ENCODE peak calls at places on chromosome 16, in seven cellular contexts. One of them, this sample, is unnamed.

GRCh38 chr16:27628216-27628945 is 78.4 kb downstream of the KATNIP start:
- DNase-seq in RPMI8226: no peak
- DNase-seq in stimulated activated CD8-positive, alpha-beta memory T cell treated with anti-CD3 and anti-CD28 coated beads, Interleukin-2, amount 100 ng/mL, for 48 hours: no peak
- DNase-seq in Karpas-422: no peak
- DNase-seq in CD8-positive, alpha-beta T cell: no peak
- DNase-seq in progenitor cell of endocrine pancreas: no peak
- DNase-seq in mammary epithelial cell: no peak
- DNase-seq in this sample: no peak

GRCh38 chr16:5065813-5066212 is at the start of gene C16orf89:
- DNase-seq in RPMI8226: no peak
- DNase-seq in stimulated activated CD8-positive, alpha-beta memory T cell treated with anti-CD3 and anti-CD28 coated beads, Interleukin-2, amount 100 ng/mL, for 48 hours: no peak
- DNase-seq in Karpas-422: no peak
- DNase-seq in CD8-positive, alpha-beta T cell: no peak
- DNase-seq in progenitor cell of endocrine pancreas: no peak
- DNase-seq in mammary epithelial cell: no peak
- DNase-seq in this sample: no peak

GRCh38 chr16:75288181-75288580 is 36.8 kb upstream of the BCAR1 start:
- DNase-seq in RPMI8226: no peak
- DNase-seq in stimulated activated CD8-positive, alpha-beta memory T cell treated with anti-CD3 and anti-CD28 coated beads, Interleukin-2, amount 100 ng/mL, for 48 hours: no peak
- DNase-seq in Karpas-422: no peak
- DNase-seq in CD8-positive, alpha-beta T cell: no peak
- DNase-seq in progenitor cell of endocrine pancreas: no peak
- DNase-seq in mammary epithelial cell: no peak
- DNase-seq in this sample: no peak

GRCh38 chr16:69110406-69110805 is 5.0 kb downstream of the HAS3 start:
- DNase-seq in RPMI8226: no peak
- DNase-seq in stimulated activated CD8-positive, alpha-beta memory T cell treated with anti-CD3 and anti-CD28 coated beads, Interleukin-2, amount 100 ng/mL, for 48 hours: no peak
- DNase-seq in Karpas-422: no peak
- DNase-seq in CD8-positive, alpha-beta T cell: no peak
- DNase-seq in progenitor cell of endocrine pancreas: no peak
- DNase-seq in mammary epithelial cell: no peak
- DNase-seq in this sample: no peak

GRCh38 chr16:17348826-17349225 is 121.9 kb downstream of the XYLT1 start:
- DNase-seq in RPMI8226: no peak
- DNase-seq in stimulated activated CD8-positive, alpha-beta memory T cell treated with anti-CD3 and anti-CD28 coated beads, Interleukin-2, amount 100 ng/mL, for 48 hours: no peak
- DNase-seq in Karpas-422: no peak
- DNase-seq in CD8-positive, alpha-beta T cell: no peak
- DNase-seq in progenitor cell of endocrine pancreas: no peak
- DNase-seq in mammary epithelial cell: no peak
- DNase-seq in this sample: no peak

GRCh38 chr16:88387941-88388627 is 5.3 kb downstream of the ZNF469 start:
- DNase-seq in RPMI8226: no peak
- DNase-seq in stimulated activated CD8-positive, alpha-beta memory T cell treated with anti-CD3 and anti-CD28 coated beads, Interleukin-2, amount 100 ng/mL, for 48 hours: no peak
- DNase-seq in Karpas-422: no peak
- DNase-seq in CD8-positive, alpha-beta T cell: no peak
- DNase-seq in progenitor cell of endocrine pancreas: no peak
- DNase-seq in mammary epithelial cell: peak; percentile 32
- DNase-seq in this sample: no peak

GRCh38 chr16:3029499-3030127 is 5.8 kb downstream of the THOC6 start:
- DNase-seq in RPMI8226: peak; percentile 74
- DNase-seq in stimulated activated CD8-positive, alpha-beta memory T cell treated with anti-CD3 and anti-CD28 coated beads, Interleukin-2, amount 100 ng/mL, for 48 hours: no peak
- DNase-seq in Karpas-422: no peak
- DNase-seq in CD8-positive, alpha-beta T cell: peak; percentile 26
- DNase-seq in progenitor cell of endocrine pancreas: no peak
- DNase-seq in mammary epithelial cell: no peak
- DNase-seq in this sample: no peak

GRCh38 chr16:47578573-47578972 is 117.4 kb downstream of the PHKB start:
- DNase-seq in RPMI8226: no peak
- DNase-seq in stimulated activated CD8-positive, alpha-beta memory T cell treated with anti-CD3 and anti-CD28 coated beads, Interleukin-2, amount 100 ng/mL, for 48 hours: no peak
- DNase-seq in Karpas-422: no peak
- DNase-seq in CD8-positive, alpha-beta T cell: no peak
- DNase-seq in progenitor cell of endocrine pancreas: no peak
- DNase-seq in mammary epithelial cell: peak; percentile 74
- DNase-seq in this sample: peak; percentile 62

GRCh38 chr16:12271006-12271405 is 294.5 kb downstream of the SNX29 start:
- DNase-seq in RPMI8226: no peak
- DNase-seq in stimulated activated CD8-positive, alpha-beta memory T cell treated with anti-CD3 and anti-CD28 coated beads, Interleukin-2, amount 100 ng/mL, for 48 hours: no peak
- DNase-seq in Karpas-422: peak; percentile 47
- DNase-seq in CD8-positive, alpha-beta T cell: no peak
- DNase-seq in progenitor cell of endocrine pancreas: no peak
- DNase-seq in mammary epithelial cell: peak; percentile 19
- DNase-seq in this sample: no peak

GRCh38 chr16:56226840-56227525 is 35.7 kb downstream of the GNAO1 start:
- DNase-seq in RPMI8226: no peak
- DNase-seq in stimulated activated CD8-positive, alpha-beta memory T cell treated with anti-CD3 and anti-CD28 coated beads, Interleukin-2, amount 100 ng/mL, for 48 hours: no peak
- DNase-seq in Karpas-422: no peak
- DNase-seq in CD8-positive, alpha-beta T cell: no peak
- DNase-seq in progenitor cell of endocrine pancreas: no peak
- DNase-seq in mammary epithelial cell: no peak
- DNase-seq in this sample: no peak

GRCh38 chr16:65837431-65837986 is 529.0 kb upstream of the CDH5 start:
- DNase-seq in RPMI8226: no peak
- DNase-seq in stimulated activated CD8-positive, alpha-beta memory T cell treated with anti-CD3 and anti-CD28 coated beads, Interleukin-2, amount 100 ng/mL, for 48 hours: no peak
- DNase-seq in Karpas-422: no peak
- DNase-seq in CD8-positive, alpha-beta T cell: no peak
- DNase-seq in progenitor cell of endocrine pancreas: no peak
- DNase-seq in mammary epithelial cell: no peak
- DNase-seq in this sample: no peak

GRCh38 chr16:78677332-78677731 is 577.9 kb downstream of the WWOX start:
- DNase-seq in RPMI8226: no peak
- DNase-seq in stimulated activated CD8-positive, alpha-beta memory T cell treated with anti-CD3 and anti-CD28 coated beads, Interleukin-2, amount 100 ng/mL, for 48 hours: no peak
- DNase-seq in Karpas-422: no peak
- DNase-seq in CD8-positive, alpha-beta T cell: no peak
- DNase-seq in progenitor cell of endocrine pancreas: no peak
- DNase-seq in mammary epithelial cell: no peak
- DNase-seq in this sample: no peak

GRCh38 chr16:49469323-49469670 is 95.7 kb downstream of the C16orf78 start:
- DNase-seq in RPMI8226: no peak
- DNase-seq in stimulated activated CD8-positive, alpha-beta memory T cell treated with anti-CD3 and anti-CD28 coated beads, Interleukin-2, amount 100 ng/mL, for 48 hours: no peak
- DNase-seq in Karpas-422: no peak
- DNase-seq in CD8-positive, alpha-beta T cell: no peak
- DNase-seq in progenitor cell of endocrine pancreas: no peak
- DNase-seq in mammary epithelial cell: no peak
- DNase-seq in this sample: no peak

GRCh38 chr16:30949655-30950515 is 1.0 kb downstream of the ORAI3 start:
- DNase-seq in RPMI8226: peak; percentile 80
- DNase-seq in stimulated activated CD8-positive, alpha-beta memory T cell treated with anti-CD3 and anti-CD28 coated beads, Interleukin-2, amount 100 ng/mL, for 48 hours: no peak
- DNase-seq in Karpas-422: peak; percentile 73
- DNase-seq in CD8-positive, alpha-beta T cell: peak; percentile 28
- DNase-seq in progenitor cell of endocrine pancreas: no peak
- DNase-seq in mammary epithelial cell: peak; percentile 98
- DNase-seq in this sample: peak; percentile 93

GRCh38 chr16:57388359-57389086 is 16.0 kb upstream of the CCL17 start:
- DNase-seq in RPMI8226: no peak
- DNase-seq in stimulated activated CD8-positive, alpha-beta memory T cell treated with anti-CD3 and anti-CD28 coated beads, Interleukin-2, amount 100 ng/mL, for 48 hours: no peak
- DNase-seq in Karpas-422: no peak
- DNase-seq in CD8-positive, alpha-beta T cell: no peak
- DNase-seq in progenitor cell of endocrine pancreas: no peak
- DNase-seq in mammary epithelial cell: peak; percentile 34
- DNase-seq in this sample: peak; percentile 61

GRCh38 chr16:64481497-64481896 is 640.4 kb downstream of the CDH11 start:
- DNase-seq in RPMI8226: no peak
- DNase-seq in stimulated activated CD8-positive, alpha-beta memory T cell treated with anti-CD3 and anti-CD28 coated beads, Interleukin-2, amount 100 ng/mL, for 48 hours: no peak
- DNase-seq in Karpas-422: no peak
- DNase-seq in CD8-positive, alpha-beta T cell: no peak
- DNase-seq in progenitor cell of endocrine pancreas: no peak
- DNase-seq in mammary epithelial cell: no peak
- DNase-seq in this sample: no peak

GRCh38 chr16:81514041-81514559 is 69.5 kb downstream of the CMIP start:
- DNase-seq in RPMI8226: no peak
- DNase-seq in stimulated activated CD8-positive, alpha-beta memory T cell treated with anti-CD3 and anti-CD28 coated beads, Interleukin-2, amount 100 ng/mL, for 48 hours: no peak
- DNase-seq in Karpas-422: no peak
- DNase-seq in CD8-positive, alpha-beta T cell: no peak
- DNase-seq in progenitor cell of endocrine pancreas: no peak
- DNase-seq in mammary epithelial cell: no peak
- DNase-seq in this sample: no peak

GRCh38 chr16:48050871-48051270 is 104.9 kb downstream of the ABCC12 start:
- DNase-seq in RPMI8226: no peak
- DNase-seq in stimulated activated CD8-positive, alpha-beta memory T cell treated with anti-CD3 and anti-CD28 coated beads, Interleukin-2, amount 100 ng/mL, for 48 hours: no peak
- DNase-seq in Karpas-422: no peak
- DNase-seq in CD8-positive, alpha-beta T cell: no peak
- DNase-seq in progenitor cell of endocrine pancreas: no peak
- DNase-seq in mammary epithelial cell: no peak
- DNase-seq in this sample: no peak

GRCh38 chr16:11669380-11670146 is 1.3 kb downstream of the SNN start:
- DNase-seq in RPMI8226: no peak
- DNase-seq in stimulated activated CD8-positive, alpha-beta memory T cell treated with anti-CD3 and anti-CD28 coated beads, Interleukin-2, amount 100 ng/mL, for 48 hours: no peak
- DNase-seq in Karpas-422: peak; percentile 67
- DNase-seq in CD8-positive, alpha-beta T cell: no peak
- DNase-seq in progenitor cell of endocrine pancreas: no peak
- DNase-seq in mammary epithelial cell: no peak
- DNase-seq in this sample: no peak

GRCh38 chr16:28321700-28322411 is 29.5 kb downstream of the SBK1 start:
- DNase-seq in RPMI8226: peak; percentile 64
- DNase-seq in stimulated activated CD8-positive, alpha-beta memory T cell treated with anti-CD3 and anti-CD28 coated beads, Interleukin-2, amount 100 ng/mL, for 48 hours: no peak
- DNase-seq in Karpas-422: peak; percentile 81
- DNase-seq in CD8-positive, alpha-beta T cell: peak; percentile 42
- DNase-seq in progenitor cell of endocrine pancreas: no peak
- DNase-seq in mammary epithelial cell: peak; percentile 16
- DNase-seq in this sample: no peak

GRCh38 chr16:35431829-35432663 is 1972.6 kb downstream of the TP53TG3F start:
- DNase-seq in RPMI8226: peak; percentile 44
- DNase-seq in stimulated activated CD8-positive, alpha-beta memory T cell treated with anti-CD3 and anti-CD28 coated beads, Interleukin-2, amount 100 ng/mL, for 48 hours: no peak
- DNase-seq in Karpas-422: peak; percentile 62
- DNase-seq in CD8-positive, alpha-beta T cell: no peak
- DNase-seq in progenitor cell of endocrine pancreas: no peak
- DNase-seq in mammary epithelial cell: no peak
- DNase-seq in this sample: no peak

GRCh38 chr16:28609631-28610594 is at the start of gene SULT1A1:
- DNase-seq in RPMI8226: peak; percentile 78
- DNase-seq in stimulated activated CD8-positive, alpha-beta memory T cell treated with anti-CD3 and anti-CD28 coated beads, Interleukin-2, amount 100 ng/mL, for 48 hours: no peak
- DNase-seq in Karpas-422: peak; percentile 51
- DNase-seq in CD8-positive, alpha-beta T cell: no peak
- DNase-seq in progenitor cell of endocrine pancreas: no peak
- DNase-seq in mammary epithelial cell: peak; percentile 37
- DNase-seq in this sample: no peak

GRCh38 chr16:75916431-75916830 is 190.1 kb upstream of the CPHXL start:
- DNase-seq in RPMI8226: no peak
- DNase-seq in stimulated activated CD8-positive, alpha-beta memory T cell treated with anti-CD3 and anti-CD28 coated beads, Interleukin-2, amount 100 ng/mL, for 48 hours: no peak
- DNase-seq in Karpas-422: no peak
- DNase-seq in CD8-positive, alpha-beta T cell: no peak
- DNase-seq in progenitor cell of endocrine pancreas: no peak
- DNase-seq in mammary epithelial cell: no peak
- DNase-seq in this sample: no peak

GRCh38 chr16:2287916-2288547 is 20.1 kb upstream of the RNPS1 start:
- DNase-seq in RPMI8226: peak; percentile 37
- DNase-seq in stimulated activated CD8-positive, alpha-beta memory T cell treated with anti-CD3 and anti-CD28 coated beads, Interleukin-2, amount 100 ng/mL, for 48 hours: no peak
- DNase-seq in Karpas-422: no peak
- DNase-seq in CD8-positive, alpha-beta T cell: no peak
- DNase-seq in progenitor cell of endocrine pancreas: no peak
- DNase-seq in mammary epithelial cell: no peak
- DNase-seq in this sample: no peak

GRCh38 chr16:72961115-72961832 is 86.7 kb downstream of the ZFHX3 start:
- DNase-seq in RPMI8226: peak; percentile 22
- DNase-seq in stimulated activated CD8-positive, alpha-beta memory T cell treated with anti-CD3 and anti-CD28 coated beads, Interleukin-2, amount 100 ng/mL, for 48 hours: no peak
- DNase-seq in Karpas-422: no peak
- DNase-seq in CD8-positive, alpha-beta T cell: no peak
- DNase-seq in progenitor cell of endocrine pancreas: no peak
- DNase-seq in mammary epithelial cell: no peak
- DNase-seq in this sample: peak; percentile 42

GRCh38 chr16:67356372-67356771 is 29.8 kb downstream of the LRRC36 start:
- DNase-seq in RPMI8226: no peak
- DNase-seq in stimulated activated CD8-positive, alpha-beta memory T cell treated with anti-CD3 and anti-CD28 coated beads, Interleukin-2, amount 100 ng/mL, for 48 hours: no peak
- DNase-seq in Karpas-422: no peak
- DNase-seq in CD8-positive, alpha-beta T cell: no peak
- DNase-seq in progenitor cell of endocrine pancreas: no peak
- DNase-seq in mammary epithelial cell: no peak
- DNase-seq in this sample: no peak

GRCh38 chr16:86809458-86809955 is 231.2 kb downstream of the FOXL1 start:
- DNase-seq in RPMI8226: no peak
- DNase-seq in stimulated activated CD8-positive, alpha-beta memory T cell treated with anti-CD3 and anti-CD28 coated beads, Interleukin-2, amount 100 ng/mL, for 48 hours: no peak
- DNase-seq in Karpas-422: no peak
- DNase-seq in CD8-positive, alpha-beta T cell: no peak
- DNase-seq in progenitor cell of endocrine pancreas: no peak
- DNase-seq in mammary epithelial cell: peak; percentile 92
- DNase-seq in this sample: peak; percentile 60

GRCh38 chr16:87802670-87803069 is 36.9 kb upstream of the KLHDC4 start:
- DNase-seq in RPMI8226: no peak
- DNase-seq in stimulated activated CD8-positive, alpha-beta memory T cell treated with anti-CD3 and anti-CD28 coated beads, Interleukin-2, amount 100 ng/mL, for 48 hours: no peak
- DNase-seq in Karpas-422: no peak
- DNase-seq in CD8-positive, alpha-beta T cell: no peak
- DNase-seq in progenitor cell of endocrine pancreas: no peak
- DNase-seq in mammary epithelial cell: no peak
- DNase-seq in this sample: no peak

GRCh38 chr16:5220705-5221104 is 123.1 kb upstream of the EEF2KMT start:
- DNase-seq in RPMI8226: no peak
- DNase-seq in stimulated activated CD8-positive, alpha-beta memory T cell treated with anti-CD3 and anti-CD28 coated beads, Interleukin-2, amount 100 ng/mL, for 48 hours: no peak
- DNase-seq in Karpas-422: no peak
- DNase-seq in CD8-positive, alpha-beta T cell: no peak
- DNase-seq in progenitor cell of endocrine pancreas: no peak
- DNase-seq in mammary epithelial cell: no peak
- DNase-seq in this sample: no peak

GRCh38 chr16:74726736-74727135 is 26.1 kb upstream of the MLKL start:
- DNase-seq in RPMI8226: peak; percentile 65
- DNase-seq in stimulated activated CD8-positive, alpha-beta memory T cell treated with anti-CD3 and anti-CD28 coated beads, Interleukin-2, amount 100 ng/mL, for 48 hours: peak; percentile 43
- DNase-seq in Karpas-422: peak; percentile 85
- DNase-seq in CD8-positive, alpha-beta T cell: no peak
- DNase-seq in progenitor cell of endocrine pancreas: no peak
- DNase-seq in mammary epithelial cell: no peak
- DNase-seq in this sample: no peak

GRCh38 chr16:11560701-11561439 is 25.8 kb downstream of the LITAF start:
- DNase-seq in RPMI8226: no peak
- DNase-seq in stimulated activated CD8-positive, alpha-beta memory T cell treated with anti-CD3 and anti-CD28 coated beads, Interleukin-2, amount 100 ng/mL, for 48 hours: peak; percentile 28
- DNase-seq in Karpas-422: peak; percentile 30
- DNase-seq in CD8-positive, alpha-beta T cell: peak; percentile 71
- DNase-seq in progenitor cell of endocrine pancreas: no peak
- DNase-seq in mammary epithelial cell: peak; percentile 92
- DNase-seq in this sample: peak; percentile 74

GRCh38 chr16:35631261-35631945 is 2172.0 kb downstream of the TP53TG3F start:
- DNase-seq in RPMI8226: peak; percentile 53
- DNase-seq in stimulated activated CD8-positive, alpha-beta memory T cell treated with anti-CD3 and anti-CD28 coated beads, Interleukin-2, amount 100 ng/mL, for 48 hours: no peak
- DNase-seq in Karpas-422: no peak
- DNase-seq in CD8-positive, alpha-beta T cell: no peak
- DNase-seq in progenitor cell of endocrine pancreas: no peak
- DNase-seq in mammary epithelial cell: no peak
- DNase-seq in this sample: no peak

GRCh38 chr16:747978-748746 is 7.4 kb upstream of the CIAO3 start:
- DNase-seq in RPMI8226: no peak
- DNase-seq in stimulated activated CD8-positive, alpha-beta memory T cell treated with anti-CD3 and anti-CD28 coated beads, Interleukin-2, amount 100 ng/mL, for 48 hours: no peak
- DNase-seq in Karpas-422: no peak
- DNase-seq in CD8-positive, alpha-beta T cell: no peak
- DNase-seq in progenitor cell of endocrine pancreas: no peak
- DNase-seq in mammary epithelial cell: no peak
- DNase-seq in this sample: no peak

GRCh38 chr16:56944954-56945839 is 13.3 kb downstream of the HERPUD1 start:
- DNase-seq in RPMI8226: peak; percentile 14
- DNase-seq in stimulated activated CD8-positive, alpha-beta memory T cell treated with anti-CD3 and anti-CD28 coated beads, Interleukin-2, amount 100 ng/mL, for 48 hours: no peak
- DNase-seq in Karpas-422: no peak
- DNase-seq in CD8-positive, alpha-beta T cell: no peak
- DNase-seq in progenitor cell of endocrine pancreas: no peak
- DNase-seq in mammary epithelial cell: peak; percentile 49
- DNase-seq in this sample: peak; percentile 70

GRCh38 chr16:4517812-4518211 is 20.8 kb downstream of the CDIP1 start:
- DNase-seq in RPMI8226: peak; percentile 34
- DNase-seq in stimulated activated CD8-positive, alpha-beta memory T cell treated with anti-CD3 and anti-CD28 coated beads, Interleukin-2, amount 100 ng/mL, for 48 hours: no peak
- DNase-seq in Karpas-422: peak; percentile 62
- DNase-seq in CD8-positive, alpha-beta T cell: no peak
- DNase-seq in progenitor cell of endocrine pancreas: peak; percentile 39
- DNase-seq in mammary epithelial cell: no peak
- DNase-seq in this sample: no peak

GRCh38 chr16:68166264-68166663 is 69.7 kb downstream of the ESRP2 start:
- DNase-seq in RPMI8226: no peak
- DNase-seq in stimulated activated CD8-positive, alpha-beta memory T cell treated with anti-CD3 and anti-CD28 coated beads, Interleukin-2, amount 100 ng/mL, for 48 hours: no peak
- DNase-seq in Karpas-422: peak; percentile 66
- DNase-seq in CD8-positive, alpha-beta T cell: no peak
- DNase-seq in progenitor cell of endocrine pancreas: no peak
- DNase-seq in mammary epithelial cell: no peak
- DNase-seq in this sample: no peak

GRCh38 chr16:86772231-86772510 is 193.8 kb downstream of the FOXL1 start:
- DNase-seq in RPMI8226: no peak
- DNase-seq in stimulated activated CD8-positive, alpha-beta memory T cell treated with anti-CD3 and anti-CD28 coated beads, Interleukin-2, amount 100 ng/mL, for 48 hours: no peak
- DNase-seq in Karpas-422: no peak
- DNase-seq in CD8-positive, alpha-beta T cell: no peak
- DNase-seq in progenitor cell of endocrine pancreas: no peak
- DNase-seq in mammary epithelial cell: peak; percentile 50
- DNase-seq in this sample: no peak

GRCh38 chr16:886802-887731 is 83.7 kb downstream of the LMF1 start:
- DNase-seq in RPMI8226: no peak
- DNase-seq in stimulated activated CD8-positive, alpha-beta memory T cell treated with anti-CD3 and anti-CD28 coated beads, Interleukin-2, amount 100 ng/mL, for 48 hours: no peak
- DNase-seq in Karpas-422: no peak
- DNase-seq in CD8-positive, alpha-beta T cell: no peak
- DNase-seq in progenitor cell of endocrine pancreas: no peak
- DNase-seq in mammary epithelial cell: no peak
- DNase-seq in this sample: no peak